ENCODE peak calls at places on chromosome X, in nine cellular contexts. One of them, this sample, is unnamed.

GRCh38 chrX:53282313-53282712 is 929 bp upstream of the IQSEC2 start:
- DNase-seq in neural progenitor cell: peak; percentile 42
- DNase-seq in hepatocyte: no peak
- DNase-seq in PC-3: no peak
- DNase-seq in MM.1S: no peak
- DNase-seq in GM23338: no peak
- DNase-seq in OCI-LY7: no peak
- DNase-seq in HCT116: no peak
- DNase-seq in SK-N-SH: no peak
- DNase-seq in this sample: no peak

GRCh38 chrX:129235903-129236302 is 287.4 kb downstream of the SMARCA1 start:
- DNase-seq in neural progenitor cell: no peak
- DNase-seq in hepatocyte: no peak
- DNase-seq in PC-3: no peak
- DNase-seq in MM.1S: no peak
- DNase-seq in GM23338: peak; percentile 11
- DNase-seq in OCI-LY7: no peak
- DNase-seq in HCT116: no peak
- DNase-seq in SK-N-SH: no peak
- DNase-seq in this sample: no peak

GRCh38 chrX:16222123-16222522 is 54.8 kb downstream of the MAGEB17 start:
- DNase-seq in neural progenitor cell: no peak
- DNase-seq in hepatocyte: no peak
- DNase-seq in PC-3: peak; percentile 28
- DNase-seq in MM.1S: no peak
- DNase-seq in GM23338: no peak
- DNase-seq in OCI-LY7: no peak
- DNase-seq in HCT116: no peak
- DNase-seq in SK-N-SH: no peak
- DNase-seq in this sample: peak; percentile 47

GRCh38 chrX:66638591-66639500 is at the start of gene EDA2R:
- DNase-seq in neural progenitor cell: peak; percentile 83
- DNase-seq in hepatocyte: peak; percentile 64
- DNase-seq in PC-3: no peak
- DNase-seq in MM.1S: peak; percentile 71
- DNase-seq in GM23338: peak; percentile 80
- DNase-seq in OCI-LY7: peak; percentile 81
- DNase-seq in HCT116: no peak
- DNase-seq in SK-N-SH: peak; percentile 66
- DNase-seq in this sample: peak; percentile 82

GRCh38 chrX:40663880-40664630 is 16.7 kb upstream of the CXorf38 start:
- DNase-seq in neural progenitor cell: peak; percentile 56
- DNase-seq in hepatocyte: peak; percentile 39
- DNase-seq in PC-3: peak; percentile 36
- DNase-seq in MM.1S: no peak
- DNase-seq in GM23338: peak; percentile 51
- DNase-seq in OCI-LY7: no peak
- DNase-seq in HCT116: no peak
- DNase-seq in SK-N-SH: peak; percentile 26
- DNase-seq in this sample: peak; percentile 52

GRCh38 chrX:70762285-70762684 is 146.2 kb downstream of the TEX11 start:
- DNase-seq in neural progenitor cell: peak; percentile 11
- DNase-seq in hepatocyte: peak; percentile 4
- DNase-seq in PC-3: peak; percentile 32
- DNase-seq in MM.1S: no peak
- DNase-seq in GM23338: peak; percentile 31
- DNase-seq in OCI-LY7: no peak
- DNase-seq in HCT116: peak; percentile 12
- DNase-seq in SK-N-SH: no peak
- DNase-seq in this sample: no peak

GRCh38 chrX:323721-324628 is 5.4 kb upstream of the GTPBP6 start:
- DNase-seq in neural progenitor cell: peak; percentile 83
- DNase-seq in hepatocyte: peak; percentile 88
- DNase-seq in PC-3: peak; percentile 34
- DNase-seq in MM.1S: peak; percentile 38
- DNase-seq in GM23338: peak; percentile 89
- DNase-seq in OCI-LY7: peak; percentile 71
- DNase-seq in HCT116: peak; percentile 67
- DNase-seq in SK-N-SH: peak; percentile 66
- DNase-seq in this sample: peak; percentile 61

GRCh38 chrX:39289827-39290226 is 488.6 kb downstream of the MID1IP1 start:
- DNase-seq in neural progenitor cell: no peak
- DNase-seq in hepatocyte: no peak
- DNase-seq in PC-3: no peak
- DNase-seq in MM.1S: no peak
- DNase-seq in GM23338: no peak
- DNase-seq in OCI-LY7: no peak
- DNase-seq in HCT116: no peak
- DNase-seq in SK-N-SH: no peak
- DNase-seq in this sample: no peak

GRCh38 chrX:40151211-40152172 is 53.7 kb upstream of the BCOR start:
- DNase-seq in neural progenitor cell: peak; percentile 72
- DNase-seq in hepatocyte: peak; percentile 78
- DNase-seq in PC-3: peak; percentile 55
- DNase-seq in MM.1S: no peak
- DNase-seq in GM23338: peak; percentile 28
- DNase-seq in OCI-LY7: no peak
- DNase-seq in HCT116: no peak
- DNase-seq in SK-N-SH: no peak
- DNase-seq in this sample: no peak

GRCh38 chrX:31604629-31605221 is 532.9 kb upstream of the FTHL17 start:
- DNase-seq in neural progenitor cell: no peak
- DNase-seq in hepatocyte: no peak
- DNase-seq in PC-3: no peak
- DNase-seq in MM.1S: no peak
- DNase-seq in GM23338: no peak
- DNase-seq in OCI-LY7: no peak
- DNase-seq in HCT116: no peak
- DNase-seq in SK-N-SH: no peak
- DNase-seq in this sample: no peak

GRCh38 chrX:138709886-138710285 is 1.6 kb downstream of the FGF13 start:
- DNase-seq in neural progenitor cell: peak; percentile 36
- DNase-seq in hepatocyte: peak; percentile 3
- DNase-seq in PC-3: no peak
- DNase-seq in MM.1S: no peak
- DNase-seq in GM23338: peak; percentile 40
- DNase-seq in OCI-LY7: no peak
- DNase-seq in HCT116: no peak
- DNase-seq in SK-N-SH: no peak
- DNase-seq in this sample: no peak

GRCh38 chrX:17374619-17375360 is at the start of gene NHS:
- DNase-seq in neural progenitor cell: peak; percentile 90
- DNase-seq in hepatocyte: peak; percentile 83
- DNase-seq in PC-3: peak; percentile 83
- DNase-seq in MM.1S: no peak
- DNase-seq in GM23338: peak; percentile 84
- DNase-seq in OCI-LY7: no peak
- DNase-seq in HCT116: peak; percentile 61
- DNase-seq in SK-N-SH: peak; percentile 88
- DNase-seq in this sample: peak; percentile 86

GRCh38 chrX:129648514-129649267 is 6.1 kb downstream of the APLN start:
- DNase-seq in neural progenitor cell: no peak
- DNase-seq in hepatocyte: no peak
- DNase-seq in PC-3: no peak
- DNase-seq in MM.1S: no peak
- DNase-seq in GM23338: no peak
- DNase-seq in OCI-LY7: no peak
- DNase-seq in HCT116: no peak
- DNase-seq in SK-N-SH: no peak
- DNase-seq in this sample: no peak

GRCh38 chrX:51608071-51608470 is 10.6 kb downstream of the CENPVL3 start:
- DNase-seq in neural progenitor cell: no peak
- DNase-seq in hepatocyte: no peak
- DNase-seq in PC-3: no peak
- DNase-seq in MM.1S: peak; percentile 18
- DNase-seq in GM23338: no peak
- DNase-seq in OCI-LY7: no peak
- DNase-seq in HCT116: no peak
- DNase-seq in SK-N-SH: no peak
- DNase-seq in this sample: peak; percentile 57

GRCh38 chrX:136086521-136086920 is 60.8 kb upstream of the FHL1 start:
- DNase-seq in neural progenitor cell: no peak
- DNase-seq in hepatocyte: no peak
- DNase-seq in PC-3: peak; percentile 57
- DNase-seq in MM.1S: no peak
- DNase-seq in GM23338: no peak
- DNase-seq in OCI-LY7: no peak
- DNase-seq in HCT116: no peak
- DNase-seq in SK-N-SH: no peak
- DNase-seq in this sample: peak; percentile 15

GRCh38 chrX:13357925-13358324 is 38.1 kb upstream of the ATXN3L start:
- DNase-seq in neural progenitor cell: peak; percentile 74
- DNase-seq in hepatocyte: peak; percentile 32
- DNase-seq in PC-3: no peak
- DNase-seq in MM.1S: no peak
- DNase-seq in GM23338: no peak
- DNase-seq in OCI-LY7: no peak
- DNase-seq in HCT116: no peak
- DNase-seq in SK-N-SH: no peak
- DNase-seq in this sample: no peak

GRCh38 chrX:120512222-120512621 is 43.1 kb upstream of the LAMP2 start:
- DNase-seq in neural progenitor cell: no peak
- DNase-seq in hepatocyte: no peak
- DNase-seq in PC-3: no peak
- DNase-seq in MM.1S: no peak
- DNase-seq in GM23338: no peak
- DNase-seq in OCI-LY7: no peak
- DNase-seq in HCT116: no peak
- DNase-seq in SK-N-SH: no peak
- DNase-seq in this sample: no peak

GRCh38 chrX:120514236-120514635 is 45.1 kb upstream of the LAMP2 start:
- DNase-seq in neural progenitor cell: peak; percentile 8
- DNase-seq in hepatocyte: peak; percentile 24
- DNase-seq in PC-3: peak; percentile 64
- DNase-seq in MM.1S: peak; percentile 40
- DNase-seq in GM23338: peak; percentile 49
- DNase-seq in OCI-LY7: peak; percentile 45
- DNase-seq in HCT116: no peak
- DNase-seq in SK-N-SH: peak; percentile 33
- DNase-seq in this sample: peak; percentile 31

GRCh38 chrX:120522820-120523219 is 37.9 kb downstream of the CUL4B start:
- DNase-seq in neural progenitor cell: no peak
- DNase-seq in hepatocyte: no peak
- DNase-seq in PC-3: peak; percentile 6
- DNase-seq in MM.1S: no peak
- DNase-seq in GM23338: no peak
- DNase-seq in OCI-LY7: no peak
- DNase-seq in HCT116: no peak
- DNase-seq in SK-N-SH: no peak
- DNase-seq in this sample: no peak

GRCh38 chrX:120512627-120513026 is 43.5 kb upstream of the LAMP2 start:
- DNase-seq in neural progenitor cell: no peak
- DNase-seq in hepatocyte: peak; percentile 19
- DNase-seq in PC-3: no peak
- DNase-seq in MM.1S: no peak
- DNase-seq in GM23338: no peak
- DNase-seq in OCI-LY7: no peak
- DNase-seq in HCT116: no peak
- DNase-seq in SK-N-SH: no peak
- DNase-seq in this sample: no peak

GRCh38 chrX:120517936-120518335 is 42.8 kb downstream of the CUL4B start:
- DNase-seq in neural progenitor cell: no peak
- DNase-seq in hepatocyte: no peak
- DNase-seq in PC-3: peak; percentile 77
- DNase-seq in MM.1S: no peak
- DNase-seq in GM23338: no peak
- DNase-seq in OCI-LY7: no peak
- DNase-seq in HCT116: no peak
- DNase-seq in SK-N-SH: no peak
- DNase-seq in this sample: peak; percentile 57
- H3K4me2 ChIP-seq in neural progenitor cell: no peak overlapping the region
- H3K4me2 ChIP-seq in hepatocyte: no peak overlapping the region
- H3K4me2 ChIP-seq in PC-3: no peak overlapping the region
- H3K4me2 ChIP-seq in MM.1S: no peak overlapping the region
- H3K4me2 ChIP-seq in GM23338: no peak overlapping the region
- H3K4me2 ChIP-seq in OCI-LY7: no peak overlapping the region
- H3K4me2 ChIP-seq in HCT116: no peak overlapping the region
- H3K4me2 ChIP-seq in SK-N-SH: no peak overlapping the region
- H3K4me2 ChIP-seq in this sample: no peak overlapping the region

GRCh38 chrX:140975472-140975871 is 26.9 kb upstream of the SPANXB1 start:
- DNase-seq in neural progenitor cell: no peak
- DNase-seq in hepatocyte: no peak
- DNase-seq in PC-3: no peak
- DNase-seq in MM.1S: no peak
- DNase-seq in GM23338: no peak
- DNase-seq in OCI-LY7: no peak
- DNase-seq in HCT116: no peak
- DNase-seq in SK-N-SH: no peak
- DNase-seq in this sample: no peak

GRCh38 chrX:140967036-140967435 is 35.4 kb upstream of the SPANXB1 start:
- DNase-seq in neural progenitor cell: no peak
- DNase-seq in hepatocyte: no peak
- DNase-seq in PC-3: no peak
- DNase-seq in MM.1S: no peak
- DNase-seq in GM23338: no peak
- DNase-seq in OCI-LY7: no peak
- DNase-seq in HCT116: no peak
- DNase-seq in SK-N-SH: no peak
- DNase-seq in this sample: no peak

GRCh38 chrX:140971385-140971784 is 31.0 kb upstream of the SPANXB1 start:
- DNase-seq in neural progenitor cell: no peak
- DNase-seq in hepatocyte: no peak
- DNase-seq in PC-3: no peak
- DNase-seq in MM.1S: peak; percentile 16
- DNase-seq in GM23338: no peak
- DNase-seq in OCI-LY7: no peak
- DNase-seq in HCT116: no peak
- DNase-seq in SK-N-SH: no peak
- DNase-seq in this sample: no peak
- TF ChIP-seq EZH2phosphoT487 in neural progenitor cell: no peak
- TF ChIP-seq EZH2phosphoT487 in hepatocyte: no peak
- TF ChIP-seq EZH2phosphoT487 in PC-3: no peak
- TF ChIP-seq EZH2phosphoT487 in MM.1S: no peak
- TF ChIP-seq EZH2phosphoT487 in GM23338: no peak
- TF ChIP-seq EZH2phosphoT487 in OCI-LY7: no peak
- TF ChIP-seq EZH2phosphoT487 in HCT116: no peak
- TF ChIP-seq EZH2phosphoT487 in SK-N-SH: no peak
- TF ChIP-seq EZH2phosphoT487 in this sample: no peak

DNA sequence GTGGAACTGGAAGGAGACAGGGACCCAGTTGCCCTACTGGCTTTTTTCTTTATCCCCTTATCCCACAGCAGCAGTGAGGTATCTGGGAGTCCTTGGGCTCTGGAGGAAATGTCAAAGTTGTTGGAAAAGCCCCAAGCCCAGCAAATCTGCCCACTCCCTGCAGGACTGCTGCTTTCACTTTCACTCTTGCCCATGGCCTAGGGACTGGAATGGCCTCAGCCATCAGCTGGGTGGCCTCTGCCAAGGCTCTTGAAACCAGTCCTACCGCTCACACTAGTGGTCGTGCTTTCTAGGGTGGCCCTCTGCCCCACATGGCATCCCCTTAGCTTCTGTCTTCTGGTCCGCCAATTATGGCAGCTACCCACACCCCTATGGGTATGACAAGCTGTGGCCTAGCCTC is 9.7 kb upstream of the RHOXF1 start:
- DNase-seq in neural progenitor cell: no peak
- DNase-seq in hepatocyte: no peak
- DNase-seq in PC-3: no peak
- DNase-seq in MM.1S: no peak
- DNase-seq in GM23338: no peak
- DNase-seq in OCI-LY7: no peak
- DNase-seq in HCT116: no peak
- DNase-seq in SK-N-SH: no peak
- DNase-seq in this sample: no peak
- H3K4me2 ChIP-seq in neural progenitor cell: no peak overlapping the region
- H3K4me2 ChIP-seq in hepatocyte: no peak overlapping the region
- H3K4me2 ChIP-seq in PC-3: no peak overlapping the region
- H3K4me2 ChIP-seq in MM.1S: no peak overlapping the region
- H3K4me2 ChIP-seq in GM23338: no peak overlapping the region
- H3K4me2 ChIP-seq in OCI-LY7: no peak overlapping the region
- H3K4me2 ChIP-seq in HCT116: no peak overlapping the region
- H3K4me2 ChIP-seq in SK-N-SH: peak overlapping the region; percentile 46
- H3K4me2 ChIP-seq in this sample: no peak overlapping the region

GRCh38 chrX:154595559-154595958 is 10.6 kb downstream of the CTAG1A start:
- DNase-seq in neural progenitor cell: no peak
- DNase-seq in hepatocyte: no peak
- DNase-seq in PC-3: peak; percentile 13
- DNase-seq in MM.1S: no peak
- DNase-seq in GM23338: no peak
- DNase-seq in OCI-LY7: no peak
- DNase-seq in HCT116: no peak
- DNase-seq in SK-N-SH: no peak
- DNase-seq in this sample: no peak
- TF ChIP-seq EZH2phosphoT487 in neural progenitor cell: no peak
- TF ChIP-seq EZH2phosphoT487 in hepatocyte: no peak
- TF ChIP-seq EZH2phosphoT487 in PC-3: no peak
- TF ChIP-seq EZH2phosphoT487 in MM.1S: no peak
- TF ChIP-seq EZH2phosphoT487 in GM23338: no peak
- TF ChIP-seq EZH2phosphoT487 in OCI-LY7: no peak
- TF ChIP-seq EZH2phosphoT487 in HCT116: no peak
- TF ChIP-seq EZH2phosphoT487 in SK-N-SH: no peak
- TF ChIP-seq EZH2phosphoT487 in this sample: no peak

This sample was measured in GM23248.